ENCODE peak calls at places on chromosomes 1 and 21, in four cellular contexts. K, N, F and X are unnamed samples.

GRCh38 chr1:160284782-160285344 is at the start of gene PEX19:
- DNase-seq in K (peak), N (peak), F (peak), X (peak)

GRCh38 chr1:19910650-19911049 is 12.8 kb downstream of the PLA2G2E start:
- DNase-seq in F (no peak), K (no peak), N (no peak), X (no peak)

GRCh38 chr21:42925114-42925907 is at the start of gene ERVH48-1:
- DNase-seq in N (no peak), K (no peak), F (peak), X (no peak)

GRCh38 chr21:44368711-44369446 is 15.5 kb downstream of the TRPM2 start:
- DNase-seq in N (no peak), K (no peak), F (no peak), X (no peak)

GRCh38 chr1:78410643-78411042 is 80.1 kb upstream of the PTGFR start:
- DNase-seq in F (no peak), K (no peak), N (no peak), X (no peak)

GRCh38 chr1:162094271-162094670 is 24.8 kb downstream of the NOS1AP start:
- DNase-seq in K (no peak), F (no peak), N (no peak), X (peak)

GRCh38 chr1:94658221-94658620 is 116.7 kb upstream of the F3 start:
- DNase-seq in K (no peak), N (no peak), F (no peak), X (no peak)

GRCh38 chr1:6473156-6473555 is 7.2 kb upstream of the TNFRSF25 start:
- DNase-seq in K (no peak), N (no peak), F (no peak), X (no peak)

GRCh38 chr1:63643926-63644325 is 50.7 kb downstream of the PGM1 start:
- DNase-seq in K (no peak), F (no peak), N (no peak), X (no peak)